ENCODE peak calls at places on chromosomes 2 and 18, in eight cellular contexts. One of them, this sample, is unnamed.

GRCh38 chr2:44016282-44016681 is 20.5 kb upstream of the LRPPRC start:
- DNase-seq in foreskin fibroblast: peak; percentile 21
- DNase-seq in HEK293T: peak; percentile 45
- DNase-seq in activated CD4-positive, alpha-beta T cell treated with anti-CD3 and anti-CD28 coated beads, Interleukin-2, amount 50 U/mL, for 48 hours: peak; percentile 46
- DNase-seq in hippocampal formation: no peak
- DNase-seq in NCI-H1105: no peak
- DNase-seq in cardiac muscle cell: peak; percentile 72
- DNase-seq in T-helper 9 cell: no peak
- DNase-seq in this sample: peak; percentile 68

GRCh38 chr18:6058941-6059340 is 163.6 kb upstream of the TMEM200C start:
- DNase-seq in NCI-H1105: peak; percentile 46
- DNase-seq in foreskin fibroblast: peak; percentile 15
- DNase-seq in cardiac muscle cell: no peak
- DNase-seq in T-helper 9 cell: no peak
- DNase-seq in hippocampal formation: no peak
- DNase-seq in activated CD4-positive, alpha-beta T cell treated with anti-CD3 and anti-CD28 coated beads, Interleukin-2, amount 50 U/mL, for 48 hours: no peak
- DNase-seq in HEK293T: peak; percentile 30
- DNase-seq in this sample: peak; percentile 6

GRCh38 chr2:47941936-47942335 is 35.6 kb upstream of the FBXO11 start:
- DNase-seq in foreskin fibroblast: no peak
- DNase-seq in NCI-H1105: no peak
- DNase-seq in activated CD4-positive, alpha-beta T cell treated with anti-CD3 and anti-CD28 coated beads, Interleukin-2, amount 50 U/mL, for 48 hours: no peak
- DNase-seq in cardiac muscle cell: no peak
- DNase-seq in hippocampal formation: no peak
- DNase-seq in T-helper 9 cell: no peak
- DNase-seq in HEK293T: no peak
- DNase-seq in this sample: no peak

GRCh38 chr2:27220091-27220490 is 2.9 kb downstream of the CAD start:
- DNase-seq in foreskin fibroblast: no peak
- DNase-seq in T-helper 9 cell: no peak
- DNase-seq in activated CD4-positive, alpha-beta T cell treated with anti-CD3 and anti-CD28 coated beads, Interleukin-2, amount 50 U/mL, for 48 hours: no peak
- DNase-seq in cardiac muscle cell: no peak
- DNase-seq in NCI-H1105: no peak
- DNase-seq in HEK293T: no peak
- DNase-seq in hippocampal formation: no peak
- DNase-seq in this sample: no peak

GRCh38 chr2:207531024-207531411 is 1.3 kb downstream of the CREB1 start:
- DNase-seq in HEK293T: no peak
- DNase-seq in T-helper 9 cell: no peak
- DNase-seq in foreskin fibroblast: no peak
- DNase-seq in NCI-H1105: peak; percentile 13
- DNase-seq in cardiac muscle cell: peak; percentile 26
- DNase-seq in hippocampal formation: no peak
- DNase-seq in activated CD4-positive, alpha-beta T cell treated with anti-CD3 and anti-CD28 coated beads, Interleukin-2, amount 50 U/mL, for 48 hours: peak; percentile 46
- DNase-seq in this sample: no peak

GRCh38 chr2:118431997-118432396 is 343.7 kb downstream of the INSIG2 start:
- DNase-seq in T-helper 9 cell: no peak
- DNase-seq in cardiac muscle cell: no peak
- DNase-seq in hippocampal formation: no peak
- DNase-seq in foreskin fibroblast: peak; percentile 39
- DNase-seq in NCI-H1105: no peak
- DNase-seq in activated CD4-positive, alpha-beta T cell treated with anti-CD3 and anti-CD28 coated beads, Interleukin-2, amount 50 U/mL, for 48 hours: no peak
- DNase-seq in HEK293T: no peak
- DNase-seq in this sample: no peak

GRCh38 chr18:48321121-48321520 is 88.1 kb downstream of the ZBTB7C start:
- DNase-seq in activated CD4-positive, alpha-beta T cell treated with anti-CD3 and anti-CD28 coated beads, Interleukin-2, amount 50 U/mL, for 48 hours: no peak
- DNase-seq in HEK293T: no peak
- DNase-seq in cardiac muscle cell: no peak
- DNase-seq in NCI-H1105: no peak
- DNase-seq in T-helper 9 cell: no peak
- DNase-seq in hippocampal formation: no peak
- DNase-seq in foreskin fibroblast: no peak
- DNase-seq in this sample: no peak

GRCh38 chr2:54673501-54673998 is 49.9 kb upstream of the EML6 start:
- DNase-seq in NCI-H1105: no peak
- DNase-seq in foreskin fibroblast: no peak
- DNase-seq in cardiac muscle cell: peak; percentile 88
- DNase-seq in activated CD4-positive, alpha-beta T cell treated with anti-CD3 and anti-CD28 coated beads, Interleukin-2, amount 50 U/mL, for 48 hours: peak; percentile 66
- DNase-seq in hippocampal formation: no peak
- DNase-seq in T-helper 9 cell: no peak
- DNase-seq in HEK293T: no peak
- DNase-seq in this sample: no peak

GRCh38 chr18:9608728-9609127 is 5.6 kb downstream of the PPP4R1 start:
- DNase-seq in HEK293T: no peak
- DNase-seq in foreskin fibroblast: no peak
- DNase-seq in hippocampal formation: no peak
- DNase-seq in cardiac muscle cell: no peak
- DNase-seq in T-helper 9 cell: no peak
- DNase-seq in NCI-H1105: no peak
- DNase-seq in activated CD4-positive, alpha-beta T cell treated with anti-CD3 and anti-CD28 coated beads, Interleukin-2, amount 50 U/mL, for 48 hours: no peak
- DNase-seq in this sample: no peak

GRCh38 chr2:217878865-217879595 is 123.8 kb downstream of the TNS1 start:
- DNase-seq in NCI-H1105: no peak
- DNase-seq in foreskin fibroblast: no peak
- DNase-seq in HEK293T: no peak
- DNase-seq in activated CD4-positive, alpha-beta T cell treated with anti-CD3 and anti-CD28 coated beads, Interleukin-2, amount 50 U/mL, for 48 hours: no peak
- DNase-seq in cardiac muscle cell: no peak
- DNase-seq in hippocampal formation: no peak
- DNase-seq in T-helper 9 cell: no peak
- DNase-seq in this sample: peak; percentile 22

GRCh38 chr2:181370126-181370525 is 87.1 kb upstream of the ITGA4 start:
- DNase-seq in T-helper 9 cell: no peak
- DNase-seq in hippocampal formation: no peak
- DNase-seq in NCI-H1105: no peak
- DNase-seq in cardiac muscle cell: no peak
- DNase-seq in activated CD4-positive, alpha-beta T cell treated with anti-CD3 and anti-CD28 coated beads, Interleukin-2, amount 50 U/mL, for 48 hours: no peak
- DNase-seq in HEK293T: no peak
- DNase-seq in foreskin fibroblast: no peak
- DNase-seq in this sample: no peak

GRCh38 chr2:199999166-199999565 is 43.8 kb downstream of the MAIP1 start:
- DNase-seq in T-helper 9 cell: no peak
- DNase-seq in hippocampal formation: no peak
- DNase-seq in NCI-H1105: no peak
- DNase-seq in activated CD4-positive, alpha-beta T cell treated with anti-CD3 and anti-CD28 coated beads, Interleukin-2, amount 50 U/mL, for 48 hours: no peak
- DNase-seq in cardiac muscle cell: no peak
- DNase-seq in HEK293T: no peak
- DNase-seq in foreskin fibroblast: no peak
- DNase-seq in this sample: no peak

GRCh38 chr2:10230499-10230898 is 72.2 kb upstream of the HPCAL1 start:
- DNase-seq in HEK293T: no peak
- DNase-seq in hippocampal formation: no peak
- DNase-seq in NCI-H1105: no peak
- DNase-seq in foreskin fibroblast: no peak
- DNase-seq in cardiac muscle cell: no peak
- DNase-seq in activated CD4-positive, alpha-beta T cell treated with anti-CD3 and anti-CD28 coated beads, Interleukin-2, amount 50 U/mL, for 48 hours: no peak
- DNase-seq in T-helper 9 cell: no peak
- DNase-seq in this sample: no peak

GRCh38 chr2:219628986-219629901 is 1.8 kb downstream of the SLC4A3 start:
- DNase-seq in cardiac muscle cell: no peak
- DNase-seq in activated CD4-positive, alpha-beta T cell treated with anti-CD3 and anti-CD28 coated beads, Interleukin-2, amount 50 U/mL, for 48 hours: no peak
- DNase-seq in hippocampal formation: no peak
- DNase-seq in foreskin fibroblast: no peak
- DNase-seq in HEK293T: no peak
- DNase-seq in T-helper 9 cell: no peak
- DNase-seq in NCI-H1105: no peak
- DNase-seq in this sample: no peak

GRCh38 chr2:225137971-225138370 is 95.7 kb upstream of the DOCK10 start:
- DNase-seq in T-helper 9 cell: no peak
- DNase-seq in cardiac muscle cell: no peak
- DNase-seq in NCI-H1105: no peak
- DNase-seq in activated CD4-positive, alpha-beta T cell treated with anti-CD3 and anti-CD28 coated beads, Interleukin-2, amount 50 U/mL, for 48 hours: no peak
- DNase-seq in foreskin fibroblast: no peak
- DNase-seq in HEK293T: no peak
- DNase-seq in hippocampal formation: no peak
- DNase-seq in this sample: no peak

GRCh38 chr2:65045651-65046050 is 10.6 kb upstream of the CEP68 start:
- DNase-seq in HEK293T: no peak
- DNase-seq in activated CD4-positive, alpha-beta T cell treated with anti-CD3 and anti-CD28 coated beads, Interleukin-2, amount 50 U/mL, for 48 hours: no peak
- DNase-seq in foreskin fibroblast: no peak
- DNase-seq in NCI-H1105: no peak
- DNase-seq in T-helper 9 cell: no peak
- DNase-seq in hippocampal formation: no peak
- DNase-seq in cardiac muscle cell: peak; percentile 48
- DNase-seq in this sample: peak; percentile 11

GRCh38 chr2:240021488-240022104 is 3.5 kb downstream of the NDUFA10 start:
- DNase-seq in T-helper 9 cell: peak; percentile 58
- DNase-seq in cardiac muscle cell: peak; percentile 62
- DNase-seq in NCI-H1105: peak; percentile 17
- DNase-seq in hippocampal formation: peak; percentile 38
- DNase-seq in foreskin fibroblast: peak; percentile 35
- DNase-seq in activated CD4-positive, alpha-beta T cell treated with anti-CD3 and anti-CD28 coated beads, Interleukin-2, amount 50 U/mL, for 48 hours: peak; percentile 72
- DNase-seq in HEK293T: peak; percentile 71
- DNase-seq in this sample: peak; percentile 70

GRCh38 chr2:237236188-237236587 is 150.5 kb downstream of the COPS8 start:
- DNase-seq in HEK293T: no peak
- DNase-seq in T-helper 9 cell: no peak
- DNase-seq in cardiac muscle cell: no peak
- DNase-seq in NCI-H1105: no peak
- DNase-seq in foreskin fibroblast: no peak
- DNase-seq in activated CD4-positive, alpha-beta T cell treated with anti-CD3 and anti-CD28 coated beads, Interleukin-2, amount 50 U/mL, for 48 hours: no peak
- DNase-seq in hippocampal formation: no peak
- DNase-seq in this sample: no peak

GRCh38 chr2:36361396-36361795 is 5.8 kb downstream of the CRIM1 start:
- DNase-seq in hippocampal formation: no peak
- DNase-seq in HEK293T: no peak
- DNase-seq in activated CD4-positive, alpha-beta T cell treated with anti-CD3 and anti-CD28 coated beads, Interleukin-2, amount 50 U/mL, for 48 hours: no peak
- DNase-seq in foreskin fibroblast: peak; percentile 45
- DNase-seq in T-helper 9 cell: no peak
- DNase-seq in cardiac muscle cell: peak; percentile 81
- DNase-seq in NCI-H1105: no peak
- DNase-seq in this sample: no peak

GRCh38 chr2:194697439-194697838 is 959.6 kb upstream of the SLC39A10 start:
- DNase-seq in HEK293T: no peak
- DNase-seq in foreskin fibroblast: no peak
- DNase-seq in NCI-H1105: no peak
- DNase-seq in cardiac muscle cell: no peak
- DNase-seq in activated CD4-positive, alpha-beta T cell treated with anti-CD3 and anti-CD28 coated beads, Interleukin-2, amount 50 U/mL, for 48 hours: no peak
- DNase-seq in hippocampal formation: no peak
- DNase-seq in T-helper 9 cell: no peak
- DNase-seq in this sample: no peak

GRCh38 chr2:171763602-171764001 is 76.3 kb downstream of the DYNC1I2 start:
- DNase-seq in hippocampal formation: no peak
- DNase-seq in cardiac muscle cell: no peak
- DNase-seq in HEK293T: no peak
- DNase-seq in foreskin fibroblast: no peak
- DNase-seq in NCI-H1105: no peak
- DNase-seq in T-helper 9 cell: no peak
- DNase-seq in activated CD4-positive, alpha-beta T cell treated with anti-CD3 and anti-CD28 coated beads, Interleukin-2, amount 50 U/mL, for 48 hours: no peak
- DNase-seq in this sample: no peak

GRCh38 chr2:23762141-23762540 is 164.8 kb downstream of the ATAD2B start:
- DNase-seq in hippocampal formation: no peak
- DNase-seq in T-helper 9 cell: no peak
- DNase-seq in cardiac muscle cell: no peak
- DNase-seq in HEK293T: no peak
- DNase-seq in activated CD4-positive, alpha-beta T cell treated with anti-CD3 and anti-CD28 coated beads, Interleukin-2, amount 50 U/mL, for 48 hours: no peak
- DNase-seq in NCI-H1105: no peak
- DNase-seq in foreskin fibroblast: no peak
- DNase-seq in this sample: no peak

GRCh38 chr18:31413137-31413536 is 34.4 kb upstream of the DSG3 start:
- DNase-seq in HEK293T: no peak
- DNase-seq in activated CD4-positive, alpha-beta T cell treated with anti-CD3 and anti-CD28 coated beads, Interleukin-2, amount 50 U/mL, for 48 hours: no peak
- DNase-seq in cardiac muscle cell: no peak
- DNase-seq in hippocampal formation: no peak
- DNase-seq in foreskin fibroblast: no peak
- DNase-seq in NCI-H1105: no peak
- DNase-seq in T-helper 9 cell: no peak
- DNase-seq in this sample: no peak